ENCODE peak calls at places on chromosomes 12 and 14, in eight cellular contexts. W, J, D, K, V, I, R and Z are unnamed samples.
A peak's percentile ranks its signal among the peaks of the same experiment; 100 is the strongest.

GRCh38 chr14:42140001-42140400 is 533.3 kb downstream of the LRFN5 start:
- DNase-seq in W (no peak), J (no peak), D (no peak), K (no peak), V (no peak), I (no peak), R (no peak), Z (no peak)

GRCh38 chr12:119659289-119659897 is 8.5 kb upstream of the PRKAB1 start:
- DNase-seq in W (no peak), J (no peak), D (no peak), K (no peak), V (no peak), I (no peak), R (peak; percentile 54), Z (no peak)

GRCh38 chr12:129049917-129050316 is 196.6 kb downstream of the GLT1D1 start:
- DNase-seq in W (no peak), J (no peak), D (no peak), K (no peak), V (no peak), I (no peak), R (peak; percentile 68), Z (no peak)

GRCh38 chr14:35689000-35689460 is 120.1 kb downstream of the RALGAPA1 start:
- DNase-seq in W (no peak), J (no peak), D (no peak), K (no peak), V (no peak), I (no peak), R (no peak), Z (no peak)

GRCh38 chr12:41932470-41932991 is 212.1 kb downstream of the GXYLT1 start:
- DNase-seq in W (no peak), J (peak; percentile 50), D (peak; percentile 62), K (no peak), V (no peak), I (peak; percentile 79), R (peak; percentile 69), Z (peak; percentile 78)

GRCh38 chr12:32906407-32907165 is 10.0 kb upstream of the PKP2 start:
- DNase-seq in W (no peak), J (no peak), D (no peak), K (no peak), V (no peak), I (no peak), R (peak; percentile 21), Z (no peak)

GRCh38 chr14:38107216-38107631 is 100.5 kb upstream of the SSTR1 start:
- DNase-seq in W (no peak), J (no peak), D (no peak), K (no peak), V (no peak), I (no peak), R (no peak), Z (no peak)

GRCh38 chr12:101745481-101745880 is 6.2 kb upstream of the SYCP3 start:
- DNase-seq in W (no peak), J (no peak), D (no peak), K (no peak), V (no peak), I (no peak), R (no peak), Z (no peak)

GRCh38 chr14:55221186-55221585 is 29.8 kb upstream of the DLGAP5 start:
- DNase-seq in W (no peak), J (no peak), D (no peak), K (peak; percentile 47), V (no peak), I (no peak), R (no peak), Z (no peak)

GRCh38 chr12:114933428-114934160 is 249.6 kb upstream of the TBX3 start:
- DNase-seq in W (no peak), J (peak; percentile 85), D (no peak), K (peak; percentile 83), V (no peak), I (no peak), R (peak; percentile 44), Z (no peak)

DNA sequence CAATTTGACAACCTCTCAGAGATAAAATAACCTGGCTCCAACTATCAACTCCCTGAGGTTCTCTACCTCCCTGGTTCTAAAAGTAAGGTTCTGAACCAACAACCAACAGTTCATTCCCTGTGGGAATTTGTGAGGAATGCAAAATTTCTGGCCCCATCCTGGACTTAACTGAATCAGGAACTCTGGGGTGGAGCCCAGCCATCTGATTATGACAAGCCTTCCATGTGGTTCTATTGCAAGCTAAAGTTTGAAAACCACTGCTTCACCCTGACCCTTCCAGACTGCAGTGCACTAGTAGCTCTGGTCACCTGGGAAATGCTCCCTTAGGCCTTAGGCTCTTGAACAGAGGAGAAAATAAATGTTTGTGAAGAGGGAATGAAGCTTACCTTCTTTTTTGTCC is 38.9 kb upstream of the DDHD1 start:
- DNase-seq in W (no peak), J (no peak), D (no peak), K (no peak), V (no peak), I (no peak), R (no peak), Z (no peak)
- H3K4me3 ChIP-seq in W (no peak overlapping the region), J (no peak overlapping the region), D (no peak overlapping the region), K (no peak overlapping the region), V (no peak overlapping the region), I (no peak overlapping the region), R (no peak overlapping the region), Z (no peak overlapping the region)

DNA sequence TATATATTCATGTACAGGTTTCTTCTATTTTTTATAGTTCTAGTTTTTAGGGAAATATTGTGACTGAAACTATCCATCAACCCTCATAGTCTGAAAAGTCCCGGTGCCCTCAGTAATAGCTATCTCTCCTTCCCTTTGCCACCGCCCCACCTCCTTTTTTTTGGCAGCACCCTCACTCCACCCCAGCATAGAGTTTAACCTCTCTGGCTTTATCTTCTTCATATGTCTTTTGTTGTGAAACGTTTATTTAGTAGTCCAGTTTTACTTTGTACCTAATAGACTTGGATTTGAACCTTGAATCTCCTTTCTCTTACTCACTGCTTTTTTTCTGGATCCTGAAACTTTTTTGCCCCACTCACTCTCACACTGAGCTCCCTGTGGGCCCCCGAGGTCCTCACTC is 109.5 kb downstream of the BBS10 start:
- DNase-seq in W (no peak), J (no peak), D (no peak), K (no peak), V (no peak), I (no peak), R (no peak), Z (no peak)
- H3K4me1 ChIP-seq in W (peaks cover 4% of the 10 kb centered on the region), J (no peaks in the 10 kb centered on the region), D (no peaks in the 10 kb centered on the region), K (peaks cover 18% of the 10 kb centered on the region), V (no peaks in the 10 kb centered on the region), I (no peaks in the 10 kb centered on the region), R (peaks cover 5% of the 10 kb centered on the region), Z (no peaks in the 10 kb centered on the region)

DNA sequence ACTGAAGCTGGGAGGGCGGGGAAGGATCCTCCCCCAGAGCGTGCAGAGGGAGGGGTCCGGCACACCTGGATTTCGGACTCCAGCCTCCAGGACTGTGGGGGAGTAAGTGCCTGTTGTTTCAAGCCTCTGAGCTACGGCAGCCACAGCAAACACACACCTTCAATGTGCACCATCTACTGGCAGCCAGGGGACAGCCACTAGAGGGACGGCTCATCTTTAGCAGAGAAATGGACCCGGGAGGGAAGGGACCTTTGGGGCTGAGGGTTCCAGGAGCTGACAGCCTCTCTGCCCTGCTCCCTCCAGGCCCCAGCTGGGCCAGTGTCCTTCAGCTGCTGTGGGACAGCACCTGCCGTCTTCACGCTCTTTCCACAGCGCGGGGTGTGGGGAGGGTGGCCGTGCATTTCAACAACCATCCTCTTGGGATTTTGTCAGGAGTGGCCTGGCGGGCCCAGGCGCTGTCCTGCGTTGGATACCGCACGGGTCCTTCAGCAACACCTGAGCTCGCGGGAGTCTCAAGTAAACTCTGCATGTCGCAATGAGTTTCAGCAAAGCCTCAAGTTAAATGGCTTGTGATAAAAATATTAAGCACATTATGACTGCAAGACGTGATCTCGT is 209.2 kb upstream of the C14orf180 start:
- DNase-seq in W (no peak), J (no peak), D (peak; percentile 42), K (no peak), V (peak; percentile 13), I (peak; percentile 31), R (peak; percentile 46), Z (no peak)
- TF ChIP-seq CTCF in W (no peak), J (peak; percentile 50), D (no peak), K (no peak), V (peak; percentile 76), I (peak; percentile 54), R (peak; percentile 57), Z (no peak)

DNA sequence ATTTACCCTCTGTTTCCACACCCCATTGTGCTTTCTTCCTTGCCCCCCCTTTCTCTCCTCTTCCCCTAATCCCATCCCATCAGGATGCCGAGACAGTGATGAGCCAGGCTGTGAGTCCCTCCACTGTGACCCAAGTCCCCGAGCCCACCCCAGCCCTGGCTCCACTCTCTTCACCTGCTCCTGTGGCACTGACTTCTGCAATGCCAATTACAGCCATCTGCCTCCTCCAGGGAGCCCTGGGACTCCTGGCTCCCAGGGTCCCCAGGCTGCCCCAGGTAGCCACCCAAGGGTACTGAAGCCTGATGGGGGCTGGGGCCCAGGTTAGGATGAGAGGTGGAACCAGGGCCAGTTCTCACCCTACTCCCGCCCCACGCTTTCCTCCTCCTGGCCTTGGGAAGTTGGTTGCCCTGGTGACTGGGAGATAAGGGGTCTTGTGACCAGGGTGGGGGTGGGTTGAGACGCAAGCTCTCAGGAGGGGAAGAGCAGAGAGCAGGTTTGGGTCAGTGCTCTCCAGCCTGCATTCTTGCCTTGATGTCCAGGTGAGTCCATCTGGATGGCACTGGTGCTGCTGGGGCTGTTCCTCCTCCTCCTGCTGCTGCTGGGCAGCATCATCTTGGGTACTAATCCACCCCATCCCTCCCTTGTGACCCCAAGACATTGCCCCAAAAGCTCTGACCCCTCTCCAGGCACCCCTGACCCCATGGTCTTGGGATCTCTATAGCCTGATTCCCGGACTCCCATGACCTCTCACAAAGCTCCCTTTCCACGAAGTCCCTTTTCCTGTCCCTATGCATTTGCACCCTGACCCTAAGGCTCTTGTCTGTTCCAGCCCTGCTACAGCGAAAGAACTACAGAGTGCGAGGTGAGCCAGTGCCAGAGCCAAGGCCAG is 1.2 kb downstream of the AMHR2 start:
- DNase-seq in W (no peak), J (peak; percentile 82), D (no peak), K (no peak), V (no peak), I (no peak), R (peak; percentile 75), Z (no peak)
- H3K4me3 ChIP-seq in W (no peak overlapping the region), J (no peak overlapping the region), D (no peak overlapping the region), K (no peak overlapping the region), V (no peak overlapping the region), I (no peak overlapping the region), R (no peak overlapping the region), Z (peak overlapping the region; percentile 3)